ENCODE peak calls at places on chromosomes 6 and 20, in four cellular contexts. T is stomach, G is heart left ventricle, W is lower lobe of right lung. S is an unnamed sample. For H3K27me3 and H3K4me1, the result is how much of the 10 kb centered on the place peaks cover.

GRCh38 chr6:168950500-168951223 is 303.0 kb downstream of the THBS2 start:
- DNase-seq in T (no peak), W (no peak), G (peak), S (no peak)

GRCh38 chr6:12331951-12332749 is 42.0 kb downstream of the EDN1 start:
- DNase-seq in T (peak), W (no peak), G (no peak), S (no peak)

GRCh38 chr6:129593233-129593564 is 116.8 kb downstream of the ARHGAP18 start:
- DNase-seq in W (no peak), G (no peak), T (no peak), S (no peak)

GRCh38 chr6:69246983-69247382 is 549.8 kb downstream of the LMBRD1 start:
- DNase-seq in W (no peak), G (no peak), T (no peak), S (no peak)

GRCh38 chr6:38103921-38104320 is 284.4 kb downstream of the ZFAND3 start:
- DNase-seq in G (no peak), T (no peak), W (no peak), S (no peak)

GRCh38 chr20:4720121-4720976 is 1.4 kb upstream of the PRND start:
- DNase-seq in W (peak), T (peak), G (peak), S (peak)

GRCh38 chr6:54053893-54054391 is 57.3 kb upstream of the MLIP start:
- DNase-seq in G (no peak), T (no peak), W (no peak), S (no peak)

GRCh38 chr20:16052406-16052805 is 520.8 kb downstream of the KIF16B start:
- DNase-seq in T (no peak), G (no peak), W (no peak), S (no peak)

GRCh38 chr6:167898673-167899311 is 72.1 kb downstream of the AFDN start:
- DNase-seq in W (no peak), T (no peak), G (no peak), S (no peak)

GRCh38 chr20:25508083-25508770 is 77.1 kb downstream of the NINL start:
- DNase-seq in W (no peak), T (no peak), G (no peak), S (peak)

GRCh38 chr6:142867988-142868818 is 76.8 kb downstream of the HIVEP2 start:
- DNase-seq in W (no peak), T (no peak), G (no peak), S (no peak)

GRCh38 chr6:37162740-37163139 is 7.2 kb upstream of the PIM1 start:
- DNase-seq in T (no peak), W (no peak), G (no peak), S (no peak)

GRCh38 chr6:142850653-142851434 is 94.1 kb downstream of the HIVEP2 start:
- DNase-seq in W (no peak), T (no peak), G (no peak), S (no peak)

GRCh38 chr6:143759666-143760065 is 81.9 kb downstream of the PHACTR2 start:
- DNase-seq in W (no peak), G (no peak), T (no peak), S (no peak)

GRCh38 chr20:39117486-39117885 is 155.3 kb downstream of the DHX35 start:
- DNase-seq in W (no peak), G (no peak), T (peak), S (no peak)

GRCh38 chr6:25958700-25959162 is 3.9 kb upstream of the TRIM38 start:
- DNase-seq in T (no peak), G (no peak), W (no peak), S (no peak)

GRCh38 chr6:50826803-50827202 is 8.1 kb downstream of the TFAP2B start:
- DNase-seq in T (no peak), G (no peak), W (no peak), S (no peak)

GRCh38 chr6:134956676-134957075 is 6.8 kb upstream of the ALDH8A1 start:
- DNase-seq in W (no peak), G (no peak), T (no peak), S (no peak)

GRCh38 chr20:15378151-15378550 is 1040.7 kb upstream of the FLRT3 start:
- DNase-seq in T (no peak), G (no peak), W (no peak), S (no peak)

GRCh38 chr20:20210943-20211273 is 157.0 kb upstream of the INSM1 start:
- DNase-seq in W (no peak), G (no peak), T (no peak), S (no peak)

GRCh38 chr6:78942451-78942850 is 75.1 kb downstream of the IRAK1BP1 start:
- DNase-seq in T (no peak), W (no peak), G (no peak), S (no peak)

GRCh38 chr6:95686858-95687257 is 109.5 kb downstream of the MANEA start:
- DNase-seq in G (no peak), T (no peak), W (no peak), S (no peak)

GRCh38 chr20:34089655-34090324 is 22.3 kb downstream of the EIF2S2 start:
- DNase-seq in G (peak), W (no peak), T (peak), S (no peak)

GRCh38 chr6:40930555-40930954 is 108.5 kb downstream of the UNC5CL start:
- DNase-seq in W (no peak), G (no peak), T (peak), S (no peak)

DNA sequence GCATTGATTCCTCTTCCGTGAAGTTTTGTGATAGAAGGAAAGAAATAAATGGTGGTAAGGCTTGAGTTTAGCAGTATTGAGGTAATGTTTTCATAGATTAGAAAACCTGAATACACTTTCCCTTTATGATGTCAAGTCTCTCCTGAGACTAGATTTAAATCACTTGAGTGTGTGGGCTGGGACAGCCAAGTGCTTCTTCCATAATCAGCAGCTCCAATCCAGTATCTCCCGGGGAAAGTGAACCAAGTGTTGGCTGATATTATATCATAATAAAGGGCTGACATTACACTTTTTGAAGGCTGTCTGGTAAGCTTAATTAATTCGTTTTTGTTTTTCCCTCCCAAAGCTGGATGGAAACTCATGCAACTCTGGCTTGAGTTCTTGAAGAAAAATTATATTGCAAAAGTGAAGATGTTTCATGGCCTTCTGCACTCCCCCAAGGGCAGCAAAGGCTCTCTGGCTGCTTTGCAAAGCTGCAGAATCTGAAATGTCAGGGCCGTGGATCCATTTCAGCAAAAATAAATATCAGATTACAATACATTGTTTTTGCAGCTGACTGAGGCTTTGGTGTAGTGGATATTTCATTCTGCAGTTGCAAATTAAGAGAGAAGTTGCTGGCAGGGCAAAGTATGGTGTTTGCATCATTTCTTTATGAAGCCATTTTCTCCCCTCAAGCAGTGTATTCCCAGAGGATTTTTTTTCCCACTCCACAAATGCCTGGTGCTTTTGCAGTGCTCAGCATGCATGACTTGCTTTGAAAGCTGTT is 101.2 kb downstream of the MKKS start:
- DNase-seq in W (no peak), T (no peak), G (no peak), S (no peak)
- H3K27me3 ChIP-seq in W (under half), T (under half), G (under half), S (under half)

GRCh38 chr6:6002809-6003333 is 3.9 kb downstream of the NRN1 start:
- DNase-seq in T (no peak), G (no peak), W (no peak), S (no peak)
- H3K4me1 ChIP-seq in T (half or more), G (half or more), W (under half), S (under half)

DNA sequence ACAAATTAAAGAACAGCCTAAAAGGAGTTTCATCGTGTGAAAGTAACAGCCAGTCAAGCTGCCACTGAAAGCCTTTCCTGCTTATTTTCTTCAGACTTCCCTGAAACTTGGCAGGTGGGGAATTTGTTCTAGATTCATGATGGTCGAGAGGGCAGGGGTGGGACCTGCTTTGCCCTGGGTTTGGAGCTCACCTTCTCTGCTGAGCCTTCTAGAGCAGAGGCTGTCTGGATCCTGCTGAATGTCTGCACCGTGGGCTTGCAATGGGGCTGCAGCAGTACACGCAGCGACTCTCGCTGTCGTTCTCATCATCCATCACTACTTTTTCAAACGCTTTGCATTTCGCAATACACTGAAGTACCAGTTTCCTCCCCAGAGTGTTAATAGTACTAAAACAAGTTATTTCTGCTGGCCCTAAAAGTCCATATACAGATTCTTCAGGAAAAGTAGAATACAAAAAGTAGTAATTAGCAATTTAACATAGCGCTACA is 16.3 kb downstream of the FOXC1 start:
- DNase-seq in W (no peak), G (no peak), T (no peak), S (no peak)
- H3K27me3 ChIP-seq in W (half or more), G (half or more), T (under half), S (under half)

GRCh38 chr20:31675828-31676533 is 38.3 kb downstream of the COX4I2 start:
- DNase-seq in W (no peak), G (no peak), T (no peak), S (peak)
- H3K4me1 ChIP-seq in W (half or more), G (half or more), T (half or more), S (under half)

GRCh38 chr20:32961956-32962517 is 42.2 kb downstream of the SUN5 start:
- DNase-seq in G (no peak), W (no peak), T (no peak), S (no peak)
- H3K27me3 ChIP-seq in G (under half), W (under half), T (under half), S (under half)

S was measured in Peyer's patch.